ENCODE peak calls at places on chromosomes 12 and 14, in four cellular contexts. R is HCT116, L is K562, A is GM12878. Y is an unnamed sample.

GRCh38 chr14:42671636-42672035 is 1065.0 kb downstream of the LRFN5 start:
- DNase-seq in R (no peak), L (no peak), A (no peak), Y (no peak)

GRCh38 chr14:85087201-85087600 is 442.7 kb upstream of the FLRT2 start:
- DNase-seq in R (no peak), L (no peak), A (no peak), Y (no peak)

GRCh38 chr14:56952766-56953473 is 142.6 kb upstream of the OTX2 start:
- DNase-seq in R (no peak), L (no peak), A (no peak), Y (no peak)

GRCh38 chr14:58491593-58491992 is 64.1 kb downstream of the KIAA0586 start:
- DNase-seq in R (no peak), L (no peak), A (no peak), Y (no peak)

GRCh38 chr14:97580923-97581495 is 783.8 kb downstream of the VRK1 start:
- DNase-seq in R (no peak), L (no peak), A (no peak), Y (no peak)

GRCh38 chr12:55657282-55657681 is 20.6 kb downstream of the OR10P1 start:
- DNase-seq in R (no peak), L (no peak), A (no peak), Y (no peak)

GRCh38 chr14:72796935-72797334 is 97.0 kb downstream of the DPF3 start:
- DNase-seq in R (no peak), L (no peak), A (no peak), Y (no peak)

GRCh38 chr12:25377475-25378179 is 126.9 kb upstream of the KRAS start:
- DNase-seq in R (no peak), L (no peak), A (no peak), Y (no peak)

GRCh38 chr14:29643415-29644206 is 284.0 kb downstream of the PRKD1 start:
- DNase-seq in R (no peak), L (peak), A (no peak), Y (no peak)

GRCh38 chr14:55701638-55702037 is 121.6 kb downstream of the KTN1 start:
- DNase-seq in R (no peak), L (no peak), A (peak), Y (no peak)

GRCh38 chr12:81668475-81668874 is 90.7 kb downstream of the PPFIA2 start:
- DNase-seq in R (peak), L (no peak), A (no peak), Y (no peak)

GRCh38 chr14:99413972-99414371 is 66.7 kb downstream of the SETD3 start:
- DNase-seq in R (no peak), L (no peak), A (no peak), Y (no peak)

GRCh38 chr14:68756734-68757133 is 36.1 kb downstream of the ZFP36L1 start:
- DNase-seq in R (no peak), L (no peak), A (no peak), Y (peak)

GRCh38 chr12:52267266-52267665 is 7.2 kb upstream of the KRT86 start:
- DNase-seq in R (no peak), L (no peak), A (no peak), Y (no peak)

GRCh38 chr14:44759263-44759662 is 202.5 kb downstream of the KLHL28 start:
- DNase-seq in R (no peak), L (no peak), A (no peak), Y (no peak)

GRCh38 chr12:51399893-51400292 is 8.7 kb upstream of the GALNT6 start:
- DNase-seq in R (no peak), L (no peak), A (no peak), Y (peak)

GRCh38 chr12:31947971-31948370 is 11.2 kb upstream of the RESF1 start:
- DNase-seq in R (no peak), L (no peak), A (no peak), Y (no peak)

GRCh38 chr12:71018682-71019081 is 98.1 kb upstream of the PTPRR start:
- DNase-seq in R (no peak), L (no peak), A (no peak), Y (no peak)

GRCh38 chr14:30243805-30244204 is 315.2 kb upstream of the G2E3 start:
- DNase-seq in R (no peak), L (no peak), A (no peak), Y (no peak)

GRCh38 chr12:31504625-31505222 is 86.2 kb downstream of the DENND5B start:
- DNase-seq in R (no peak), L (peak), A (no peak), Y (no peak)

GRCh38 chr14:102211240-102211639 is 71.5 kb downstream of the WDR20 start:
- DNase-seq in R (no peak), L (no peak), A (no peak), Y (no peak)

GRCh38 chr12:112159146-112159541 is 33.8 kb downstream of the TRAFD1 start:
- DNase-seq in R (no peak), L (no peak), A (no peak), Y (no peak)

GRCh38 chr12:54215990-54216579 is 27.3 kb upstream of the SMUG1 start:
- DNase-seq in R (no peak), L (peak), A (no peak), Y (no peak)

DNA sequence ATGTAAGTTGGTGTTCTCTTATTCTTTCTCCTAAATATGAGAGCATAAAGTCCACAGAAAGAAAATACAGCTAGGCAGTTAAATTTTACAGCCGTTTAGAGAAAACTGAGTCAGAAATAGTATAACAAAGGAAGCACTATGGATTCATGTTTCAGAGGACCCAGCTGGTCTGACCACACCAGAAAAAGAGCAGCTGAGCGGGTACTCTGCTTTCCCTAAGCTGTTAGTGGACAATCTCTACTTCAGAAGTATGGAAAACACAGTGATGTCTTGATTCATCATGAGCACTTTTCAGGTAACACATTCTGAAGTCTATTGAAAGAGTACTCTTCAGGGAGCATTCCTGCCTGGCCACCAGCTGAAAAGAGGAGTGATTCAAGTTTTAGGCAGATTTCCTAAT is 12.4 kb downstream of the PPM1H start:
- DNase-seq in R (no peak), L (no peak), A (no peak), Y (no peak)
- TF ChIP-seq SP1 in R (no peak), L (no peak), A (no peak), Y (no peak)

GRCh38 chr12:122656298-122656697 is 46.9 kb downstream of the HCAR2 start:
- DNase-seq in R (no peak), L (no peak), A (no peak), Y (no peak)
- H3K4me3 ChIP-seq in R (no peak), L (no peak), A (no peak), Y (no peak)

GRCh38 chr14:25001096-25001982 is 48.6 kb downstream of the STXBP6 start:
- DNase-seq in R (no peak), L (no peak), A (no peak), Y (no peak)
- TF ChIP-seq SP1 in R (no peak), L (no peak), A (no peak), Y (no peak)

GRCh38 chr14:36519431-36520321 is at the start of gene NKX2-1:
- DNase-seq in R (no peak), L (no peak), A (no peak), Y (no peak)
- H3K4me3 ChIP-seq in R (peak), L (no peak), A (no peak), Y (peak)

DNA sequence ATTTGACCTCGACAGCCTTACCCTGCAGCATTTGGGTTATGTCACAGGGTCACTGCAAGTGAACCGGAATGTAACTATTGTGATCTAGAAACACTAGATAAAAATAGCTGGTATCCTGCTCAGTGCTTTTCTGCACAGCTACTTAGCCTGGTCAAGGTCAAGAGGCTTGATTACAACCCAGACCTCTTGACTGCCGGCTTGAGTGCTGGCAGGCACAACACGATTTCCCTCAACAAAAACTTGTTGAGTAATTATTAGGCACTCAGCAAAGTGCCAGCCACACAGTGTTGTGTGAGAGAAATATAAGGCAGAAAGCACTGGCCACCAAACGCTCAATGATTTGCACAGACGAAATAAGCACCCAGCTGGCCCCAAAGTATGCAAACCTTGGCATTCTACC is 156.7 kb downstream of the NUAK1 start:
- DNase-seq in R (no peak), L (no peak), A (no peak), Y (no peak)
- TF ChIP-seq SP1 in R (no peak), L (no peak), A (no peak), Y (no peak)